ENCODE peak calls at places on chromosomes 6 and 20, in five cellular contexts. W is IMR-90; A is effector memory CD4-positive, alpha-beta T cell; U is suprapubic skin; O is astrocyte. B is an unnamed sample. For H3K4me1, the result is how much of the 10 kb centered on the place peaks cover.

GRCh38 chr6:132937466-132937906 is 123.1 kb downstream of the RPS12 start:
- DNase-seq in W (peak), A (no peak), U (no peak), O (peak), B (peak)

GRCh38 chr6:44021628-44022295 is 105.5 kb downstream of the MRPL14 start:
- DNase-seq in W (no peak), A (no peak), U (peak), O (no peak), B (no peak)

GRCh38 chr6:167453082-167453446 is 128.2 kb downstream of the TTLL2 start:
- DNase-seq in W (no peak), A (no peak), U (no peak), O (no peak), B (no peak)

GRCh38 chr6:27791182-27791939 is 120.8 kb downstream of the OR2B2 start:
- DNase-seq in W (peak), A (no peak), U (no peak), O (peak), B (peak)

GRCh38 chr6:5271926-5272325 is 10.6 kb downstream of the FARS2 start:
- DNase-seq in W (no peak), A (no peak), U (no peak), O (no peak), B (no peak)

GRCh38 chr6:68279793-68280557 is 355.1 kb upstream of the ADGRB3 start:
- DNase-seq in W (no peak), A (no peak), U (no peak), O (peak), B (no peak)

GRCh38 chr6:8589941-8590676 is 154.8 kb upstream of the SLC35B3 start:
- DNase-seq in W (no peak), A (no peak), U (no peak), O (no peak), B (no peak)

GRCh38 chr6:30903236-30903635 is 4.8 kb upstream of the GTF2H4 start:
- DNase-seq in W (no peak), A (no peak), U (no peak), O (no peak), B (peak)

DNA sequence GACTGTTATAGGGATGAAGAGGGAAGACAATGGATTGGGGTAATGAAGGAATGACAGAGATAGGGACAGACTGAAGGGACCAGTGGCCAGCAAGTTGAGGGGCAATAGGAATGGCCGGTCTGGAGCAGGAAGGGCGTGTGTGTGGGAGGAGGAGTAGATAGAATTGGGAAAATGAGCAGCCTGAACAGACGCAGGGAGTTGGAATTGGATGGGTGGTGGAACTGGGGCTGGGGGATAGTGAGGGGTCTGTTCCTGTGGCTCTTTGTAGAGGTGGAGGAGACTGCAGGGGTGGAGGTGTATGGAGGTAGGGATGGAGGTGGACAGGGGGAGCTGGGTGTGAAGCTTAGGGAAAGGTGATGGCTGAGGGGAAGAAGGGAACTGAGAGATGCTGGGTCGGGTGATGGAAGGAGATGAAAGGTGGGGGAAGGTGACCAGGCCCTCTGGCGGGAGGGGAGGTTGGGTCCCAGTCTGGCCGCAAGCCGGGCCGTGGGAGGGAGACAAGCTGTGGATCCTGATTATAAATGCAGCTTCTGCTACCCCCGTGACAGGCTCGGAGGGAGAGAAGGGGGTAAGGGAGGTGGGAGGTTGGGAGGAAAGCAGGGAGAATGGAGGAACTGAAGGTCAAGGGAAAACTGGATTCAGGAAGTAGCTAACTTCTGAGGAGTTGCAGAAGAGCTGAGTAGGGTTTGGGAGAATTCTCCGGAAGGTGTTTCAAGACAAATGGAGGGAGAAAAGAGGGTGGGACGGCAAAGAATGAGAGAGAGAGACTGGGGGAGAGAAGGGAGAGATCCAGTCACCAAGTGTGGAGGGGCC is 5.2 kb downstream of the SYNGAP1 start:
- DNase-seq in W (no peak), A (no peak), U (peak), O (no peak), B (no peak)
- H3K4me3 ChIP-seq in W (peak), A (peak), U (peak), O (peak), B (peak)

DNA sequence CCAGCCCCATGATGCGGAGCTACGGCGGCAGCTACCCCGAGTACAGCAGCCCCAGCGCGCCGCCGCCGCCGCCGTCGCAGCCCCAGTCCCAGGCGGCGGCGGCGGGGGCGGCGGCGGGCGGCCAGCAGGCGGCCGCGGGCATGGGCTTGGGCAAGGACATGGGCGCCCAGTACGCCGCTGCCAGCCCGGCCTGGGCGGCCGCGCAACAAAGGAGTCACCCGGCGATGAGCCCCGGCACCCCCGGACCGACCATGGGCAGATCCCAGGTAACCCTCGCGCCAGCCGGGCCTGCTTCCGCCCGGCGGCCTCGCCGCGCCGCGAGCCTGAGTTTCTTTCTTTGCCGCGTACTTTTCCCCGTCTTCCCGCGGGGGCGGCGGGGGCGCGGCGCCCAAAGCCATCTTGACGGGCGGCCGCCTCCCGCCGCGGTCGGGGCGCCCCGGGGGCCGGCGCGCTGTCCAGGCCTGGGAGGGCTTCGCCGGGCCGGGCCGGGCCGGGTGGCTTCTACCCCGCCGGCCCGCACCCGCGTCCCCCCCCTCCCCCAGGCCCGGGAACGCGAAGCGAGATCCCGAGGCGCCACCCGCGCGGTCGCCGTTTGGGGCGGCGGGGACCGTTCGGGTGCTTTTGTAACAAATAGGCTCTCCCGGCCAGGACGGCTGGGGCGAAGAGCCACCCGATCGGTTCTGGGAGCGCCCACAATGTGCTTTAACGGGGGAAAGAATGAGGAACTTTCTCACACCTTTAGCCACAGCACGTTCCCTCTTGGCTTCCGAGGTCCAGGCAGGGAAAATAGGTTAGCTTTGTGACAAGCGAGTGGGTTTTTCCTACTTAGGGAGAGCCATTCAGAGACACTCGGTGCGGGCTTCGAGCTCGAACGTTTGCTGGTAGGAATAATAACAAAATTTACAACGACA is 2.3 kb downstream of the ARID1B start:
- DNase-seq in W (no peak), A (peak), U (peak), O (no peak), B (peak)
- H3K4me1 ChIP-seq in W (under half), A (under half), U (half or more), O (under half), B (under half)

GRCh38 chr20:59836768-59837167 is 96.7 kb downstream of the SYCP2 start:
- DNase-seq in W (no peak), A (no peak), U (no peak), O (no peak), B (no peak)
- H3K27ac ChIP-seq in W (no peak), A (no peak), U (no peak), O (no peak), B (no peak)

GRCh38 chr6:131642565-131643261 is 5.6 kb downstream of the ENPP3 start:
- DNase-seq in W (no peak), A (no peak), U (no peak), O (no peak), B (no peak)

GRCh38 chr6:131638013-131638412 is 911 bp downstream of the ENPP3 start:
- DNase-seq in W (no peak), A (no peak), U (no peak), O (no peak), B (no peak)

GRCh38 chr6:131640576-131640975 is 3.5 kb downstream of the ENPP3 start:
- DNase-seq in W (no peak), A (no peak), U (no peak), O (no peak), B (no peak)

GRCh38 chr6:131641554-131641953 is 4.5 kb downstream of the ENPP3 start:
- DNase-seq in W (no peak), A (no peak), U (no peak), O (no peak), B (no peak)

DNA sequence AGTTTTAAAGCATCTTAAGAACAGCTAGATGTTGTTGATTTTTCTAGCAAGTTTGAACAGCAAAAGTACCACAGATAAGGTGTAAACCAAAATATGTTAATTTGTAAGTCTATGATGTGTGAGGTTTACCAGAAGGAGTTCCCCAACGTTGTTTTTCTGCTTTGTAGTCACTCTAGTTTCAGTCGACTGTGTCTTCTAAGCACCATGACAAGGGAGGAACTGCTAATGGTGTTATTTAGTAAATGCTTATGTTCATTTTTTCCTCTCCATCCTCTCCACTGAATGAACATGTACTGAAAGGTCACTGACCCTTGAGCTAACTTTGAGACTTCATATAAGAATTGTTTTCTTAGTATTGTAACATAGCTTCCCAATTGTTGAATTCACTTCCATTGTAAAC is 3.0 kb downstream of the ENPP3 start:
- DNase-seq in W (no peak), A (no peak), U (no peak), O (no peak), B (no peak)
- H3K4me3 ChIP-seq in W (no peak), A (no peak), U (no peak), O (no peak), B (no peak)

DNA sequence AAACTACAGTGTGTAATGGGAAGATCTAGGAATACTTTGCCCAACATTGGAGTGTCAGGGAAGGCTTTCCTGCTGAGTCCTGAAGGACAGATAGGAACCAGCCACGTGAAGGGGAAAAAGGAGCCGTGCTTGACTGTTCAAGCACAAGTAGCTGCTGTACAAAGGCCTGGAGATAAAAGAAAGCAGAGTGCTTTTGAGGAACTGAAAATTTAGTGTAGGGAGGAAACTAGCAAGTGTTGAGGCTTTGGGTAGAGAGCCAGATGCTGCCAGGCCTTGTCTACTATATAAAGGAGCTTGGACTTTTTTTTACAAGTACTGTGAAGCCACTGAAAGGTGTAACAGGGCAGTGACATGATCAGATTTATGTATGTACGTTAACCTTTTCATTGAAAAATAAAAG is 39.0 kb downstream of the DSE start:
- DNase-seq in W (no peak), A (no peak), U (no peak), O (no peak), B (no peak)
- H3K4me1 ChIP-seq in W (under half), A (under half), U (under half), O (under half), B (under half)

DNA sequence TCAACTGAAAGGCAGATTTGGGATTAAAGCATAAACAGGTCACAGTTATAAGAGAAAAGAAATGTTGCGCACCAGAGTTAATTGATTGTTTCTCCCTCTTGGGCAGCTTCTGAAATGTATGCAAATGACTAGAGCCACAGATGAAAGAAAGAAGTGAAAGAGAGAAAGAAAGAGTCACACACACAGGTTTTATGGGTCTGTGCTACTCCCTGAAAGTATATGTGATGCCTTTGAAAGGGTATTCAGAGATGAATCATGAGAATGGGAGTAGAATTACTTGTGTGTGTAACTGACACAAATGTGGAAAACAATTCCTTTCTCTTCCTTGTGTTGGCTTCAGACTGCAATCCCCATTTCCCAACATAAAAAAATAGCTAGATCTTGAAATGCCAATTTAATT is 196.9 kb downstream of the FOXA2 start:
- DNase-seq in W (no peak), A (no peak), U (no peak), O (no peak), B (no peak)
- H3K27ac ChIP-seq in W (no peak), A (no peak), U (no peak), O (no peak), B (no peak)